ENCODE peak calls at places on chromosomes 5 and 9, in seven cellular contexts. M is trophoblast cell, T is mesendoderm, Q is neuronal stem cell, L is IMR-90, G is H1, Z is H9. H is an unnamed sample.

GRCh38 chr5:167821096-167821590 is 470.3 kb upstream of the WWC1 start:
- DNase-seq in M (no peak), T (no peak), Q (no peak), L (no peak), G (no peak), Z (no peak), H (peak; percentile 10)

GRCh38 chr5:68049053-68049713 is 166.4 kb upstream of the PIK3R1 start:
- DNase-seq in M (no peak), T (no peak), Q (no peak), L (no peak), G (no peak), Z (no peak), H (no peak)

GRCh38 chr5:168895295-168896019 is 316.3 kb upstream of the PANK3 start:
- DNase-seq in M (no peak), T (no peak), Q (no peak), L (no peak), G (no peak), Z (no peak), H (no peak)

GRCh38 chr5:78930742-78931141 is 54.4 kb downstream of the ARSB start:
- DNase-seq in M (no peak), T (peak; percentile 82), Q (no peak), L (peak; percentile 42), G (no peak), Z (no peak), H (no peak)

GRCh38 chr9:82970359-82970758 is 92.6 kb downstream of the RASEF start:
- DNase-seq in M (no peak), T (no peak), Q (no peak), L (no peak), G (no peak), Z (no peak), H (no peak)

GRCh38 chr5:78003914-78004313 is 227.8 kb upstream of the TBCA start:
- DNase-seq in M (no peak), T (no peak), Q (peak; percentile 79), L (no peak), G (no peak), Z (no peak), H (peak; percentile 57)

GRCh38 chr5:145825751-145826180 is 9.4 kb downstream of the PRELID2 start:
- DNase-seq in M (peak; percentile 8), T (peak; percentile 61), Q (peak; percentile 21), L (peak; percentile 69), G (no peak), Z (no peak), H (peak; percentile 67)

GRCh38 chr9:16039988-16040761 is 487.3 kb downstream of the CCDC171 start:
- DNase-seq in M (no peak), T (peak; percentile 77), Q (peak; percentile 66), L (peak; percentile 81), G (no peak), Z (peak; percentile 48), H (peak; percentile 69)

GRCh38 chr5:150107909-150108447 is 21.6 kb upstream of the CSF1R start:
- DNase-seq in M (peak; percentile 86), T (peak; percentile 49), Q (no peak), L (peak; percentile 61), G (no peak), Z (no peak), H (peak; percentile 53)

GRCh38 chr9:128792134-128792533 is 5.1 kb downstream of the TBC1D13 start:
- DNase-seq in M (no peak), T (no peak), Q (no peak), L (no peak), G (no peak), Z (no peak), H (no peak)

GRCh38 chr9:95507456-95508241 is 9.1 kb downstream of the PTCH1 start:
- DNase-seq in M (peak; percentile 40), T (peak; percentile 94), Q (no peak), L (peak; percentile 73), G (no peak), Z (peak; percentile 58), H (peak; percentile 83)

GRCh38 chr5:75869891-75870290 is 152.7 kb upstream of the POC5 start:
- DNase-seq in M (no peak), T (no peak), Q (no peak), L (no peak), G (no peak), Z (no peak), H (no peak)

GRCh38 chr5:151678713-151679112 is 8.0 kb downstream of the SPARC start:
- DNase-seq in M (no peak), T (no peak), Q (no peak), L (peak; percentile 4), G (no peak), Z (no peak), H (peak; percentile 32)

GRCh38 chr5:151675225-151675955 is 11.3 kb downstream of the SPARC start:
- DNase-seq in M (no peak), T (peak; percentile 88), Q (no peak), L (peak; percentile 75), G (no peak), Z (no peak), H (peak; percentile 73)

GRCh38 chr5:151675956-151676712 is 10.6 kb downstream of the SPARC start:
- DNase-seq in M (no peak), T (peak; percentile 90), Q (no peak), L (no peak), G (no peak), Z (no peak), H (no peak)

GRCh38 chr5:151678146-151678545 is 8.6 kb downstream of the SPARC start:
- DNase-seq in M (no peak), T (no peak), Q (no peak), L (peak; percentile 68), G (no peak), Z (no peak), H (peak; percentile 70)

GRCh38 chr5:151676719-151677118 is 10.0 kb downstream of the SPARC start:
- DNase-seq in M (no peak), T (peak; percentile 77), Q (no peak), L (no peak), G (no peak), Z (no peak), H (no peak)
- H3K9ac ChIP-seq in M (no peak overlapping the region), T (peak overlapping the region; percentile 3), Q (no peak overlapping the region), L (peak overlapping the region; percentile 41), G (no peak overlapping the region), Z (no peak overlapping the region), H (peak overlapping the region; percentile 96)

DNA sequence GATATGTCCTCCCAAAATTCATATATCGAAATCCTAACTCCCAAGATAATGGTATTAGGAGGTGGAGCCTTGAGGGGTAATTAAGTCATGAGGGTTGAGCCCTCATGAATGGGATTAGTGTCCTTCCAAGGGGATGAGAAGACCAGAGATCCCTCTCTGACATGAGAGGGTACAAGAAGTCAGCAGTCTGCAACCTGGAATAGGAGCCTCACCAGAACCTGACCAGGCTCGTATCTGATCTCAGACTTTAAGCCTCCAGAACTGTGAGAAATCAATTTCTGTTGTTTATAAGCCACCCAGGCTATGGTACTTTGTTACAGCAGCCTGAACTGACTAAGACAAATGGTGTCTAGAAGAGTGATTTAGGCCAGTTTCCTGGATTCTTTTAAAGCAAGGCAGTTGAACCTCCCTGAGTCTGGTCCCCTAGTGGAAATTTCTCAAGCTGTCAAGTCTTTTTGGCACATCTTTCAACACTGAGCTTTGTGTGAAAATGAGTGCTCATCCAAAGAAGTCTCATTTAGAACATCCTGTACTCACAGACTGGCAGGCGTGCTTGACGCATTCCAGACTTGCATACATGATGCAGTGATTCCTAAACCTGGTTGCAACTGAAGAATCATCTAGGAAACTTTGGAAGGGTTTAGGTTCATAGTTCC is 254.8 kb upstream of the PPP1R2B start:
- DNase-seq in M (no peak), T (peak; percentile 7), Q (no peak), L (no peak), G (no peak), Z (no peak), H (peak; percentile 8)
- H2BK5ac ChIP-seq in M (no peak overlapping the region), T (no peak overlapping the region), Q (no peak overlapping the region), L (no peak overlapping the region), G (no peak overlapping the region), Z (no peak overlapping the region), H (no peak overlapping the region)

DNA sequence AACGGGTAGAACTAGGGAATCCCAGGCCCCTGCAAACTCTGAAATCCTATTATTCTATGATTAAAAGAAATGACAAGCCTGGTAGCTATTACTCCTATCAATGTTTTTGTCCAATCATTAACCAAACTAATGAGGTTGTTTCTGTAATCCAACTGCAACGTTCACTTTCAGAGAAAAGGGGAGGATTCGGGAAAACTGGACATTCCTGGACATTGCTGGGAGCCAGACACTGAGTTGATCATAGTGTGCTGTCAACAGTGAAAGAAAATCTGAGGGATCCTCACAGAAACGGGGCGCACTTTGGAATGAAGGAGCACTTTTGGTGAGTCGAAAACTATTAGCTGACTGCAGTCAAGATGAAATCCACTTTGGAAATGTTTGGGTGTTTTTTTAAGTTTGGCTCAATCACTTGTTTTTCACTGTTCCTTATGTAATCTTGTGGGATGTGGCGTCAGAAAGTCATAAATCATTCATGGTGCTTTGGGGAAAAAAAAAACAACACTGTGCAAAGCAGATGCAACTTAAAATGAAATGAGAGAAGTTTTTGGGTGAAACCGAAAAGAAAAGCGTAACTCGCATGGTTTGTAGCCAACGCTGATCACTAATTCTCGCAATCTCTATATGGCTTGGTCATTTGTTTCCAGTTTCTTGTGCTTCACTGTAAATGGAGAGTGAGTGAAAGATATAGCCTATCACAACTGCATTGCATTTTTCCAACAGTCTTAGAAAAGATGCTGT is 51.2 kb upstream of the ADRA1B start:
- DNase-seq in M (no peak), T (no peak), Q (no peak), L (peak; percentile 21), G (no peak), Z (no peak), H (no peak)
- H3K9ac ChIP-seq in M (no peak overlapping the region), T (no peak overlapping the region), Q (no peak overlapping the region), L (no peak overlapping the region), G (no peak overlapping the region), Z (no peak overlapping the region), H (peak overlapping the region; percentile 27)

GRCh38 chr5:61328791-61329617 is 3.1 kb upstream of the ZSWIM6 start:
- DNase-seq in M (no peak), T (peak; percentile 71), Q (no peak), L (no peak), G (no peak), Z (no peak), H (peak; percentile 55)
- H2BK5ac ChIP-seq in M (no peak overlapping the region), T (no peak overlapping the region), Q (no peak overlapping the region), L (peak overlapping the region; percentile 3), G (no peak overlapping the region), Z (no peak overlapping the region), H (no peak overlapping the region)

GRCh38 chr9:131732061-131732526 is 7.8 kb downstream of the RAPGEF1 start:
- DNase-seq in M (no peak), T (no peak), Q (no peak), L (peak; percentile 78), G (no peak), Z (no peak), H (peak; percentile 74)
- H3K9ac ChIP-seq in M (no peak overlapping the region), T (no peak overlapping the region), Q (no peak overlapping the region), L (no peak overlapping the region), G (no peak overlapping the region), Z (no peak overlapping the region), H (peak overlapping the region; percentile 40)

H was measured in mesenchymal stem cell.